ENCODE peak calls at places on chromosomes 1 and 21, in ten cellular contexts. S, Y, X, F, Q, N, W, V, T and R are unnamed samples.

GRCh38 chr1:41681331-41682136 is 197.1 kb upstream of the EDN2 start:
- ATAC-seq in Y (no peak), W (no peak), F (peak), S (peak), X (no peak), T (no peak), V (peak), N (no peak), Q (no peak), R (peak)

GRCh38 chr1:200206761-200207160 is 179.3 kb downstream of the NR5A2 start:
- ATAC-seq in Y (no peak), T (no peak), W (no peak), Q (peak), N (no peak), X (no peak), S (no peak), V (no peak), F (no peak), R (no peak)

GRCh38 chr1:24126023-24126671 is 14.2 kb upstream of the MYOM3 start:
- ATAC-seq in Y (peak), W (no peak), T (no peak), Q (no peak), N (no peak), F (no peak), X (peak), V (no peak), S (peak), R (no peak)

GRCh38 chr1:82819234-82819633 is 1018.5 kb downstream of the ADGRL2 start:
- ATAC-seq in X (no peak), T (no peak), Y (no peak), Q (no peak), S (no peak), W (no peak), N (no peak), F (peak), V (no peak), R (no peak)

GRCh38 chr1:211529453-211529852 is 37.5 kb upstream of the RD3 start:
- ATAC-seq in S (no peak), Y (peak), T (no peak), X (no peak), W (no peak), Q (no peak), V (no peak), N (no peak), F (no peak), R (no peak)

GRCh38 chr1:22804333-22804906 is 93.8 kb downstream of the EPHB2 start:
- ATAC-seq in X (no peak), T (no peak), W (no peak), N (no peak), S (no peak), F (no peak), Y (no peak), V (no peak), Q (no peak), R (no peak)

GRCh38 chr1:5348732-5349465 is 643.3 kb downstream of the NPHP4 start:
- ATAC-seq in W (no peak), F (no peak), Q (no peak), X (no peak), V (no peak), T (no peak), Y (no peak), N (no peak), S (no peak), R (no peak)

GRCh38 chr1:207844374-207844773 is 66.6 kb downstream of the CD34 start:
- ATAC-seq in S (no peak), T (no peak), V (no peak), Y (peak), X (peak), F (no peak), Q (no peak), W (no peak), N (no peak), R (no peak)

GRCh38 chr1:221072214-221072613 is 193.0 kb downstream of the HLX start:
- ATAC-seq in F (no peak), Q (no peak), S (no peak), T (no peak), Y (no peak), V (no peak), W (no peak), X (no peak), N (no peak), R (peak)

GRCh38 chr1:154353966-154354365 is 28.6 kb downstream of the ATP8B2 start:
- ATAC-seq in X (no peak), Y (no peak), S (no peak), F (no peak), W (no peak), Q (no peak), V (no peak), T (no peak), N (no peak), R (no peak)

GRCh38 chr1:170664828-170665617 is 1.1 kb downstream of the PRRX1 start:
- ATAC-seq in X (peak), Y (peak), T (no peak), S (peak), W (no peak), V (no peak), Q (peak), N (no peak), F (peak), R (peak)

GRCh38 chr1:116324411-116324810 is 48.6 kb upstream of the ATP1A1 start:
- ATAC-seq in W (no peak), S (no peak), X (no peak), V (no peak), Y (no peak), N (no peak), T (no peak), Q (no peak), F (no peak), R (no peak)

GRCh38 chr1:196651637-196652215 is at the start of gene CFH:
- ATAC-seq in Q (no peak), N (no peak), S (peak), W (no peak), X (peak), Y (peak), T (no peak), F (no peak), V (no peak), R (peak)

GRCh38 chr21:34536820-34537219 is 24.8 kb upstream of the KCNE1 start:
- ATAC-seq in N (no peak), V (no peak), Q (no peak), F (no peak), X (no peak), T (no peak), W (no peak), Y (no peak), S (peak), R (no peak)

GRCh38 chr1:235063068-235063765 is 65.4 kb downstream of the TOMM20 start:
- ATAC-seq in Q (no peak), T (no peak), Y (no peak), W (no peak), S (no peak), V (peak), N (no peak), X (no peak), F (no peak), R (no peak)

GRCh38 chr1:86757272-86757984 is 53.1 kb downstream of the SH3GLB1 start:
- ATAC-seq in Y (peak), Q (no peak), V (no peak), N (no peak), S (no peak), F (no peak), X (peak), W (no peak), T (no peak), R (no peak)

GRCh38 chr1:198492872-198493271 is 47.6 kb downstream of the ATP6V1G3 start:
- ATAC-seq in V (no peak), Y (no peak), T (no peak), Q (no peak), F (peak), X (no peak), S (no peak), N (no peak), W (no peak), R (no peak)

GRCh38 chr21:36059823-36060158 is 535 bp downstream of the SETD4 start:
- ATAC-seq in V (peak), N (no peak), W (peak), X (peak), F (peak), Q (peak), T (peak), S (peak), Y (peak), R (peak)

GRCh38 chr1:176866011-176866410 is 298.5 kb downstream of the ASTN1 start:
- ATAC-seq in V (no peak), X (no peak), T (no peak), S (no peak), F (peak), N (no peak), Y (no peak), W (no peak), Q (no peak), R (no peak)

GRCh38 chr1:178500091-178500770 is 3.5 kb upstream of the CLEC20A start:
- ATAC-seq in S (no peak), T (no peak), W (peak), X (no peak), V (no peak), Y (peak), Q (peak), F (no peak), N (no peak), R (no peak)

DNA sequence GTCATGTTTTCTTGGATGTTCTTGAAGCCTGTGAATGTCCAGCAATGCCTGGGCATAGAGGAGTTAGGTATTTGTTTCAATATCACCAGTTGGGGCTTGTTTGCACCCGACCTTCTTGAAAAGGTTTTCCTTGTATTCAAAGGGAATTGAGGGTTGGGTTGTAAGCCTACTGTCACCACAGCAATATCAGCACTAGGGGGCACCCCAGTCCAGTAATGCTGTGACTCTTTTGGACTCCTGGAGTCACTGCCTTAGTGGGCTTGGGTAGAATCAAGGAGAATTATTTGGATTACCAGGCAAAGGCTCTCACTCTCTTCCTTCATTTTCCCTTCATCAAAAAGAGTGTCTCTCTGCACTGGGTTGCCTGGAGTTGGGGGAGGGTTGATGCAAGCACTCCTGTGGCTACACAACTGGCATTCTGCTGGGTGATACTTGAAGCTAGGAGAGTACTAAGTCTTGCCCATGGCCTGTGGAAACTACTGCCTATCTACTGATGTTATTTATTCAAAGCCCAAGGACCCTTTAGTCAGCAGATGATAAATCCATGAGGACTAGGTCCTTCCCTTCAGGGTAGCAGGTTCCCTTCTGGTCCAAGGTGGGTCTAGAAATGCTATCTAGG is 34.5 kb downstream of the OR10R2 start:
- ATAC-seq in Q (no peak), X (no peak), Y (peak), T (peak), W (peak), S (no peak), F (peak), V (peak), N (no peak), R (no peak)
- TF ChIP-seq CTCF in Q (no peak), X (no peak), Y (peak), T (no peak), W (peak), S (peak), F (peak), V (peak), N (peak), R (no peak)

GRCh38 chr1:33050221-33051076 is 13.8 kb upstream of the AK2 start:
- ATAC-seq in Q (peak), V (peak), T (no peak), Y (peak), W (peak), X (no peak), N (no peak), S (peak), F (peak), R (peak)
- TF ChIP-seq CTCF in Q (no peak), V (no peak), T (no peak), Y (no peak), W (peak), X (no peak), N (no peak), S (no peak), F (peak), R (no peak)

GRCh38 chr1:169107673-169108160 is 1.2 kb downstream of the ATP1B1 start:
- ATAC-seq in V (no peak), W (no peak), N (no peak), Y (no peak), S (peak), T (no peak), F (no peak), X (no peak), Q (no peak), R (no peak)

GRCh38 chr1:169105087-169105433 is 1.4 kb upstream of the ATP1B1 start:
- ATAC-seq in S (no peak), Y (no peak), X (no peak), N (no peak), W (no peak), Q (no peak), T (no peak), F (no peak), V (no peak), R (no peak)

GRCh38 chr1:169105434-169106094 is 926 bp upstream of the ATP1B1 start:
- ATAC-seq in Q (peak), F (peak), V (peak), X (peak), S (peak), Y (peak), N (peak), W (peak), T (peak), R (peak)

GRCh38 chr1:169106921-169107672 is 607 bp downstream of the ATP1B1 start:
- ATAC-seq in V (no peak), F (no peak), X (no peak), Q (no peak), S (no peak), N (no peak), W (no peak), Y (peak), T (no peak), R (no peak)

DNA sequence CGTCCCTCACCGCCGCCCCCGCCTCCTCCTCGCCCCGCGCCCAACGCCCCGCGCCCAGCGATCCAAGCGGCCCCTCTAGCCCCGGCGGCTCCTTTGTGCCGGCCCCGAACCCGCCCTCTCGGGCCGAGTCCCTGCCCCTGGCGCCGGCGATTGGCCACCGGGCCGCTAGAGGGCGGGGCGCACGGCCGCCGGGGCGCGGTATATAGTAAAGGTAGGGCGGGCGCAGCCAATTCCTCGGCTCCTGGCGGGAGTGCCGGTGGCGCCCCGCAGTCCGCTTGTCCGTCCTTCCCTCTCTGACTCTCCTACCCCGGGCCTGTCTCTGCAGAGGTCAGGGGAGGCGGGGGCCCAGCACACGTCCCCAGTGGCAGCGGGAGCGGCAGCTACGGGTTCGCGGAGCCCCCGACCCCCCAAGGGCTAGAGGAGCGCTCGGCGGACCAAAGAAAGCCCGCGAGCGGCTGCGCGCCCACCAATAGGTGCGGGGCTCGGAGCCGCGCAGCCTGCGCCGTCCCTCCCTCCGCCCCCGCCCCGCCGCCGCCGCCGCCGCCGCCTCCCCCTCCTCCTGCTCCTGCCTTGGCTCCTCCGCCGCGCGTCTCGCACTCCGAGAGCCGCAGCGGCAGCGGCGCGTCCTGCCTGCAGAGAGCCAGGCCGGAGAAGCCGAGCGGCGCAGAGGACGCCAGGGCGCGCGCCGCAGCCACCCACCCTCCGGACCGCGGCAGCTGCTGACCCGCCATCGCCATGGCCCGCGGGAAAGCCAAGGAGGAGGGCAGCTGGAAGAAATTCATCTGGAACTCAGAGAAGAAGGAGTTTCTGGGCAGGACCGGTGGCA is at the start of gene ATP1B1:
- ATAC-seq in Q (peak), W (peak), S (peak), F (peak), T (peak), N (peak), Y (peak), V (peak), X (peak), R (peak)
- TF ChIP-seq CTCF in Q (no peak), W (peak), S (peak), F (peak), T (no peak), N (no peak), Y (peak), V (peak), X (peak), R (peak)

GRCh38 chr1:99969729-99970591 is at the start of gene SLC35A3:
- ATAC-seq in F (peak), Y (peak), T (peak), W (peak), V (peak), X (peak), N (peak), S (peak), Q (peak), R (peak)
- TF ChIP-seq CTCF in F (no peak), Y (no peak), T (no peak), W (no peak), V (no peak), X (no peak), N (no peak), S (no peak), Q (no peak), R (no peak)

GRCh38 chr1:145863272-145863671 is 4.4 kb upstream of the PIAS3 start:
- ATAC-seq in S (no peak), Y (no peak), V (no peak), T (no peak), Q (no peak), X (no peak), N (no peak), F (no peak), W (no peak), R (no peak)

GRCh38 chr1:145858937-145859490 is at the start of gene PIAS3:
- ATAC-seq in W (peak), X (peak), Y (peak), S (peak), F (peak), T (peak), Q (peak), N (peak), V (peak), R (peak)

GRCh38 chr1:145858238-145858936 is 494 bp downstream of the PIAS3 start:
- ATAC-seq in S (peak), W (peak), F (peak), X (peak), Q (peak), N (peak), V (peak), Y (peak), T (peak), R (peak)

GRCh38 chr1:145857170-145857569 is 1.7 kb downstream of the PIAS3 start:
- ATAC-seq in W (no peak), N (no peak), F (no peak), Y (no peak), Q (no peak), V (no peak), X (no peak), T (no peak), S (no peak), R (no peak)

GRCh38 chr1:145859491-145860159 is 744 bp upstream of the PIAS3 start:
- ATAC-seq in W (peak), N (peak), Q (peak), S (peak), F (peak), T (peak), X (peak), V (peak), Y (peak), R (peak)
- TF ChIP-seq CTCF in W (no peak), N (no peak), Q (no peak), S (no peak), F (no peak), T (no peak), X (no peak), V (no peak), Y (peak), R (peak)

GRCh38 chr1:161389691-161390558 is 22.2 kb upstream of the CFAP126 start:
- ATAC-seq in Q (peak), X (peak), N (peak), S (peak), F (peak), V (peak), W (peak), T (peak), Y (peak), R (peak)
- TF ChIP-seq CTCF in Q (no peak), X (no peak), N (no peak), S (no peak), F (no peak), V (no peak), W (no peak), T (no peak), Y (no peak), R (no peak)